ENCODE peak calls at places on chromosomes 5 and 9, in four cellular contexts. E, U, R and C are unnamed samples.
A peak's percentile ranks its signal among the peaks of the same experiment; 100 is the strongest.

GRCh38 chr5:78526049-78526525 is 122.5 kb downstream of the LHFPL2 start:
- DNase-seq in E (no peak), U (no peak), R (peak; percentile 83), C (peak; percentile 76)

GRCh38 chr9:4371108-4371507 is 71.2 kb upstream of the GLIS3 start:
- DNase-seq in E (no peak), U (no peak), R (peak; percentile 95), C (peak; percentile 95)

GRCh38 chr9:37840560-37841194 is 40.1 kb downstream of the DCAF10 start:
- DNase-seq in E (no peak), U (no peak), R (peak; percentile 82), C (peak; percentile 74)

GRCh38 chr5:14734382-14734781 is 69.9 kb downstream of the OTULIN start:
- DNase-seq in E (no peak), U (no peak), R (no peak), C (no peak)

GRCh38 chr5:160655717-160656116 is 196.3 kb downstream of the ATP10B start:
- DNase-seq in E (no peak), U (no peak), R (no peak), C (no peak)

GRCh38 chr5:62596096-62596495 is 17.5 kb downstream of the LRRC70 start:
- DNase-seq in E (no peak), U (no peak), R (no peak), C (peak; percentile 41)

GRCh38 chr5:9376363-9377117 is 169.3 kb downstream of the SEMA5A start:
- DNase-seq in E (no peak), U (no peak), R (no peak), C (no peak)

GRCh38 chr5:155982354-155982753 is 344.6 kb upstream of the SGCD start:
- DNase-seq in E (no peak), U (no peak), R (no peak), C (no peak)

GRCh38 chr9:110457245-110457644 is 119.6 kb upstream of the TXNDC8 start:
- DNase-seq in E (no peak), U (no peak), R (no peak), C (no peak)

GRCh38 chr9:109520475-109521132 is 22.5 kb upstream of the PTPN3 start:
- DNase-seq in E (peak; percentile 73), U (no peak), R (peak; percentile 81), C (peak; percentile 57)

GRCh38 chr5:35853652-35854051 is 3.0 kb upstream of the IL7R start:
- DNase-seq in E (no peak), U (no peak), R (no peak), C (no peak)

GRCh38 chr5:128844354-128844923 is 120.8 kb upstream of the SLC27A6 start:
- DNase-seq in E (no peak), U (no peak), R (no peak), C (peak; percentile 6)
- TF ChIP-seq CTCF in E (peak; percentile 43), U (peak; percentile 87), R (no peak), C (peak; percentile 77)

DNA sequence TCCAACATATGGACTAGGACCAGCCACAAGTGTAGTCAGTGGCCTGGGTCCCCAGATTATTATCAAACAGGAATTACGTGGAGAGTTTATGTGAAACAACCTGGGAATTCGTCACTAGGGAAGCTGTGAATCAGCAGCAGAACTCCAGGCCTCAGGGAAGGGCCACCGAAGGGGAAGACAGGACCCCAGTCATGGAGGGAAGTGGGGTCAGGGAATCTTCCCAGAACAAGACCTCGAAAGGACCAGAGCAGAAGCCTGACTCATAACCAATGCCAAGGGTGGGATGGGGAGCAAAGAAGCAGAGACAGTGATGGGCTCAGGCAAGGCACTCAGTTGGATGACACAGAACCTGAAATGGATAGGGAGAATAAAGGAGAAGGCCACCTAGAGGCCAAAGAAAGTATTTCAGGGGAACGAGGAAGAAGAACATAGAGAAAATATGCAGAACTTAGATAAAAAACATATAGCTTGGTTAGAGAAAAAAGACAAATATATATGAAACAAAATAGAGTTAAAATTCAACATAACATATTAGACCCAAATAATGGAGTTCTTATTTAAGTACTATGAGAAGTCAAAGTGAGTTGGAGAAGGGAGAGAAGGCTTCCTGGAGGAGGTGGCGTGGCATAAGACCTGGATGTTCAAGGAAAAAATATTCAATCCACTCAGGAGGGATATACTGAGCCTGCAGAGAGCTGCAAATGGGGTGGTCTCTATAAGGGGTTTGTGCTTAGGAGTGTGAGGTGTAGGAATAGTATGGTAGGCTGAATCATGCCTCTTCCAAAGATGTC is 66.7 kb upstream of the CAST start:
- DNase-seq in E (no peak), U (no peak), R (no peak), C (no peak)
- TF ChIP-seq CTCF in E (peak; percentile 25), U (peak; percentile 69), R (peak; percentile 57), C (peak; percentile 80)

GRCh38 chr5:34452170-34452828 is 203.8 kb upstream of the RAI14 start:
- DNase-seq in E (no peak), U (no peak), R (peak; percentile 24), C (peak; percentile 25)
- TF ChIP-seq CTCF in E (peak; percentile 37), U (peak; percentile 71), R (peak; percentile 67), C (peak; percentile 79)

DNA sequence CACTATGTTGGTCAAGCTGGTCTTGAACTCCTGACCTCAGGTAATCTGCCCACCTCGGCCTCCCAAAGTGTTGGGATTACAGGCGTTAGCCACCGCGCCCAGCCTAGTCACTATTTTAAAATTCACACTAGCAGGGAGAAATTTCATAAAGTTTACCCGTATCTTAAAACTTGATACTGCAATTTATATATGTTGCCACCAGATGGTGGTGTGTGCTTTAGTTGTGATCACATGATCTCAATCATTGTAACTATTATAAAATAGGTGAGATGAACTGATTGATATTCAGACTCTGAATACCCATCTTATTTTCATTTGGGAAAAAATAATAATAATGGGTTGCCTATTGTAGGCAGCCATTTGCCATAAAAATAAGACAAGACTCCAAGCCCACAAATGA is 1330.4 kb upstream of the WWC1 start:
- DNase-seq in E (no peak), U (no peak), R (no peak), C (no peak)
- TF ChIP-seq CTCF in E (peak; percentile 33), U (peak; percentile 72), R (no peak), C (peak; percentile 63)

DNA sequence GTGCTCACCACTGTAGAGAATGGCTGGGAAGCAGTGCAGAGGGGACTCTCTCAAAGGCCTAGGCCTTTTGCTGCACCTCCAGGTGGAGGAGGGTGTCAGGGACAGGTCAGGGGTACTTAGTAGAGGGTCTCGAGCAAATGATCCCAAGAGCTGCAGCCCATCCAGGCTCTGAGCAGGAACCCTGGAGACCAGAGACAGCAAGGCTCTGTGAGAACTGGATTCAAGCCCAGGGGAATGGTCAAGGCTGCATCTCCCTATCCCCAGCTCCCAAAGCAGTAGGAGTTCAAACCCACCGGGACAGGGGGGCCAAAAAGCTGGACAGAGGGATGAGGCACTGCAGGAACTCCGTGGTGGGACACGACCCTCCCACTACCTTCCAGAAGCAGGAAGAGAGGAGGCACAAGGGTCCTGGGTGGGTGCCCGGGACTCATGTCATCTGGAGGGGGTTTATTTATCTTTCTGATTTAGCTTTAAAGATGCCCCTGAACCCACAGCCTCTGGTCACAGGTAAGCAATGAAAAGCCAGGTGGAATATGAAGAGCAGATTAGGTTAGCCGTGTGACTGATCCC is 124.8 kb downstream of the MVB12B start:
- DNase-seq in E (no peak), U (no peak), R (no peak), C (no peak)
- TF ChIP-seq CTCF in E (no peak), U (no peak), R (no peak), C (no peak)

DNA sequence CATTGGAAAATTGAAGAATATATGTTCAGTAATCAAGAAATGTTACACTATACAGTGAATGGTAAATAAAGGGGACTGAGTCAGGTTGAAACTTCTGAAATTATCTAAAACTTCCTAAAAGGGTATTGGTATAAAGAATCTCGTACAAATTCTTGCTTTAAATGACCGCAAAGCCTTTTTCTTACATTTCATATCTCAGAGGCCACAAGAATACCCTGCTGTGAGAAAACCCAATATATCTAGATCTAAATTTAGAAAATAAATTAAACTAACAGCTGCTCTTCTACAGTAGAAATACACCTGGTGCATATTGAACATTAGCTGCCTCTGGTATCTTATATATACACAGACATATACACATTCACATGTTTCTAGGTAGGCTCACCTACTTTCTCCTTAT is 221.7 kb downstream of the PCSK5 start:
- DNase-seq in E (no peak), U (no peak), R (no peak), C (no peak)
- TF ChIP-seq CTCF in E (no peak), U (no peak), R (no peak), C (no peak)

DNA sequence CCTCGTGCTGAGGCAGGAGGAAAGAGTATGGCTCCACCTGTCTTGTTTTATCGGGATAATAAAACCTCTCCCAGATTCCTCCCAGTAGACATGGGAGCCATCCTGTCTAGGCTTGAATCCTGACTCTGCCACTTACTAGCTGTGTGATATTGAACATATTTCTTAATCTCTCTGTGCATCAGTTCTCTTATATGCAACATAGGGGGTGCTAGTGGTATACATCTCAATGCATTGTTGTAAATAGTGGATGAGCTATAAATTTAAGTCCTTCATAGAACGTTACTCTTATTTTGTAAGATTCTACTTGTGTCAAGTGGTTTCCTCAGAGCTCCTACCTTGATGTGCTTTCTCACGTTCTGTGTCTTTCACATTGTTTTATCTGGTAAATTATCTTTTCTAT is 417.7 kb upstream of the POU5F2 start:
- DNase-seq in E (no peak), U (no peak), R (no peak), C (no peak)
- TF ChIP-seq CTCF in E (no peak), U (peak; percentile 36), R (no peak), C (peak; percentile 55)

GRCh38 chr9:76531231-76531775 is 72.3 kb downstream of the GCNT1 start:
- DNase-seq in E (no peak), U (no peak), R (no peak), C (no peak)

GRCh38 chr9:76534031-76534430 is 75.0 kb downstream of the GCNT1 start:
- DNase-seq in E (no peak), U (no peak), R (no peak), C (peak; percentile 68)

GRCh38 chr9:76539180-76539579 is 80.2 kb downstream of the GCNT1 start:
- DNase-seq in E (no peak), U (no peak), R (no peak), C (no peak)

GRCh38 chr9:76542360-76542759 is 83.4 kb downstream of the GCNT1 start:
- DNase-seq in E (no peak), U (no peak), R (no peak), C (no peak)

DNA sequence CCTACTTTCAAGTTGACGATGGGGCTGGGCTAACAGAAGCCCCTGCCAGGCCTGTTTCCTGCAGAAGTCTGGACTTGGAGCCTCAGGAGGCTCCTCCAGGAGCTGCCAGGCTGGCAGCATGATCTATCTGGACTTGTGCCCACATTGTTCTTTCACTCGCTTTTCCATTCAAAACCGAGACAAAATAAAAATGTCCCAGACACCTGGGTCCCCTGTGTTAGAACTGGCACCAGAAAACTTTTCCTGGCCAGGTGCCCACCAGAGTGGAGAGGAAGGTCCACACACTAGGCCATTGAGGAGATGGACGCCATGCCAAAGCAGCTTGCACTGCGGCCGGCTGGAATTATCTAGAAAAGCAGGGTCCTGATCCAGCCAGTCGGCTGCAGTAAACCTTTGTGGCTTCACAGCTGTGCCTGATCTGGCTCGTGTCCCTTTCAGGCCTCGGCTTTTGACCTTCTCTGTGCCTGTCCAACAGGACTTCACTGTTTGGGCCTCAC is 78.2 kb downstream of the GCNT1 start:
- DNase-seq in E (no peak), U (no peak), R (no peak), C (no peak)
- TF ChIP-seq CTCF in E (no peak), U (no peak), R (no peak), C (no peak)

GRCh38 chr9:88880194-88880593 is 111.1 kb upstream of the S1PR3 start:
- DNase-seq in E (no peak), U (no peak), R (no peak), C (no peak)
- TF ChIP-seq CTCF in E (no peak), U (no peak), R (no peak), C (no peak)

GRCh38 chr5:141413540-141414069 is 818 bp downstream of the PCDHGA10 start:
- DNase-seq in E (no peak), U (no peak), R (no peak), C (no peak)

GRCh38 chr5:141411575-141411974 is 1.2 kb upstream of the PCDHGA10 start:
- DNase-seq in E (no peak), U (no peak), R (no peak), C (no peak)

GRCh38 chr5:141409598-141410306 is 1.9 kb downstream of the PCDHGB6 start:
- DNase-seq in E (no peak), U (no peak), R (no peak), C (no peak)

GRCh38 chr5:141412853-141413539 is at the start of gene PCDHGA10:
- DNase-seq in E (peak; percentile 45), U (no peak), R (peak; percentile 66), C (peak; percentile 26)
- TF ChIP-seq CTCF in E (peak; percentile 56), U (peak; percentile 78), R (peak; percentile 79), C (peak; percentile 73)